ENCODE peak calls at places on chromosomes 13 and 19, in ten cellular contexts. J is T-helper 9 cell; F is activated T-helper 1 cell treated with Interleukin-2 at 50 U/mL for 16 hours; E is posterior vena cava; Z is stimulated activated CD8-positive, alpha-beta memory T cell treated with anti-CD3 and anti-CD28 coated beads, Interleukin-15, amount 100 ng/mL, for 24 hours; B is MV-4-11; I is C1 segment of cervical spinal cord; L is left kidney; Y is SK-N-SH; C is cardiac fibroblast. N is an unnamed sample.

GRCh38 chr13:32415019-32415418 is 12.9 kb downstream of the N4BP2L1 start:
- DNase-seq in J (no peak), F (no peak), E (no peak), Z (no peak), B (peak), I (no peak), L (no peak), Y (peak), C (peak), N (peak)

GRCh38 chr19:15194938-15195337 is 5.9 kb downstream of the NOTCH3 start:
- DNase-seq in J (no peak), F (no peak), E (no peak), Z (no peak), B (peak), I (no peak), L (no peak), Y (no peak), C (peak), N (no peak)

GRCh38 chr13:73167046-73167820 is 108.4 kb downstream of the KLF5 start:
- DNase-seq in J (no peak), F (no peak), E (no peak), Z (no peak), B (no peak), I (no peak), L (no peak), Y (no peak), C (no peak), N (no peak)

GRCh38 chr19:413756-414420 is 4.9 kb upstream of the C2CD4C start:
- DNase-seq in J (no peak), F (no peak), E (peak), Z (no peak), B (no peak), I (no peak), L (no peak), Y (no peak), C (no peak), N (no peak)

GRCh38 chr13:108227651-108228272 is 9.6 kb downstream of the ABHD13 start:
- DNase-seq in J (no peak), F (no peak), E (no peak), Z (no peak), B (peak), I (no peak), L (peak), Y (peak), C (peak), N (no peak)

GRCh38 chr13:113179374-113180230 is 21.2 kb downstream of the PROZ start:
- DNase-seq in J (no peak), F (no peak), E (no peak), Z (no peak), B (no peak), I (no peak), L (peak), Y (no peak), C (no peak), N (peak)

GRCh38 chr13:102948006-102948405 is 102.2 kb downstream of the ERCC5 start:
- DNase-seq in J (no peak), F (no peak), E (no peak), Z (no peak), B (peak), I (peak), L (no peak), Y (no peak), C (peak), N (no peak)

GRCh38 chr19:19860756-19861390 is 4.8 kb upstream of the ZNF253 start:
- DNase-seq in J (peak), F (peak), E (no peak), Z (no peak), B (no peak), I (no peak), L (peak), Y (peak), C (no peak), N (peak)

GRCh38 chr19:34838753-34839431 is 65.9 kb upstream of the ZNF599 start:
- DNase-seq in J (peak), F (no peak), E (peak), Z (no peak), B (no peak), I (no peak), L (peak), Y (no peak), C (peak), N (peak)